ENCODE peak calls at places on chromosomes 12 and 14, in seven cellular contexts. H is stimulated activated CD8-positive, alpha-beta memory T cell treated with anti-CD3 and anti-CD28 coated beads, Interleukin-2, amount 100 ng/mL, for 1 hour; R is activated naive CD4-positive, alpha-beta T cell treated with anti-CD3 and anti-CD28 coated beads, Interleukin-2, amount 50 U/mL, for 72 hours; A is HTR-8/SVneo; E is activated CD4-positive, alpha-beta T cell treated with anti-CD3 and anti-CD28 coated beads, Interleukin-2, amount 10 ng/mL, durations not matched to agents 7 days and 5 days; Q is cerebellum; L is mucosa of gallbladder. J is an unnamed sample.
A peak's percentile ranks its signal among the peaks of the same experiment; 100 is the strongest.

GRCh38 chr14:77910506-77910905 is 110.6 kb downstream of the ADCK1 start:
- DNase-seq in H (no peak), R (no peak), A (no peak), E (no peak), Q (no peak), L (no peak), J (no peak)

GRCh38 chr14:51609987-51610283 is 41.8 kb upstream of the FRMD6 start:
- DNase-seq in H (no peak), R (no peak), A (peak; percentile 20), E (no peak), Q (no peak), L (no peak), J (no peak)

GRCh38 chr12:75315518-75315917 is 14.6 kb downstream of the CAPS2 start:
- DNase-seq in H (no peak), R (no peak), A (peak; percentile 43), E (no peak), Q (no peak), L (no peak), J (no peak)

GRCh38 chr12:47967461-47968430 is 4.3 kb downstream of the TMEM106C start:
- DNase-seq in H (no peak), R (no peak), A (no peak), E (no peak), Q (no peak), L (no peak), J (no peak)

GRCh38 chr12:101608301-101609133 is 13.7 kb downstream of the MYBPC1 start:
- DNase-seq in H (no peak), R (no peak), A (no peak), E (no peak), Q (no peak), L (peak; percentile 77), J (peak; percentile 59)

GRCh38 chr14:53156238-53156637 is 3.1 kb upstream of the DDHD1 start:
- DNase-seq in H (no peak), R (no peak), A (no peak), E (no peak), Q (no peak), L (no peak), J (no peak)

GRCh38 chr14:87615822-87616679 is 376.9 kb downstream of the GALC start:
- DNase-seq in H (no peak), R (no peak), A (peak; percentile 25), E (peak; percentile 53), Q (peak; percentile 9), L (peak; percentile 45), J (no peak)

GRCh38 chr14:77124345-77125274 is 17.0 kb downstream of the ZDHHC22 start:
- DNase-seq in H (peak; percentile 18), R (peak; percentile 67), A (no peak), E (peak; percentile 54), Q (peak; percentile 76), L (peak; percentile 16), J (no peak)

GRCh38 chr12:115495300-115495699 is 782.2 kb downstream of the MED13L start:
- DNase-seq in H (no peak), R (no peak), A (no peak), E (no peak), Q (no peak), L (no peak), J (no peak)

J was measured in ureter.